ENCODE peak calls at places on chromosomes 12 and 14, in nine cellular contexts. R, P, D, U, O, Q, H, G and C are unnamed samples.

GRCh38 chr14:53947452-53948180 is 9.0 kb downstream of the BMP4 start:
- DNase-seq in H (no peak), P (no peak), U (no peak), R (no peak), D (peak; percentile 77), Q (no peak), O (no peak), G (no peak), C (no peak)

GRCh38 chr14:104359301-104359968 is 220.1 kb upstream of the C14orf180 start:
- DNase-seq in O (no peak), H (no peak), D (no peak), U (peak; percentile 3), G (no peak), Q (no peak), P (no peak), R (no peak), C (no peak)

GRCh38 chr12:10721654-10722501 is 1.2 kb downstream of the YBX3 start:
- DNase-seq in D (peak; percentile 100), R (peak; percentile 97), O (peak; percentile 95), P (peak; percentile 99), Q (peak; percentile 32), G (peak; percentile 66), H (peak; percentile 87), U (peak; percentile 92), C (peak; percentile 99)

GRCh38 chr14:49541049-49541448 is 45.1 kb downstream of the RPS29 start:
- DNase-seq in Q (no peak), R (no peak), G (no peak), U (no peak), D (no peak), P (no peak), O (no peak), H (no peak), C (no peak)

GRCh38 chr12:100043657-100044056 is 58.9 kb upstream of the ANKS1B start:
- DNase-seq in R (no peak), D (no peak), G (no peak), Q (no peak), H (no peak), O (no peak), P (no peak), U (no peak), C (no peak)

GRCh38 chr14:104403421-104404220 is 175.9 kb upstream of the C14orf180 start:
- DNase-seq in R (no peak), D (no peak), U (no peak), G (no peak), P (no peak), O (no peak), Q (no peak), H (no peak), C (peak; percentile 52)

GRCh38 chr14:104227806-104228205 is 89.4 kb downstream of the KIF26A start:
- DNase-seq in H (no peak), O (no peak), G (no peak), U (no peak), R (no peak), D (no peak), P (no peak), Q (no peak), C (no peak)

GRCh38 chr14:104082807-104083206 is 2.7 kb upstream of the ASPG start:
- DNase-seq in R (peak; percentile 23), O (no peak), U (no peak), Q (no peak), P (no peak), G (no peak), H (no peak), D (no peak), C (peak; percentile 74)

GRCh38 chr14:101226603-101227425 is 323.3 kb upstream of the RTL1 start:
- DNase-seq in D (no peak), R (no peak), Q (no peak), P (no peak), H (no peak), U (no peak), O (no peak), G (no peak), C (peak; percentile 79)

GRCh38 chr12:5166976-5167375 is 123.3 kb downstream of the KCNA5 start:
- DNase-seq in D (peak; percentile 4), U (no peak), P (peak; percentile 91), G (no peak), R (no peak), H (no peak), O (no peak), Q (no peak), C (no peak)

GRCh38 chr12:42097971-42098370 is 46.7 kb downstream of the GXYLT1 start:
- DNase-seq in P (no peak), Q (no peak), G (peak; percentile 24), H (no peak), D (peak; percentile 77), R (no peak), O (no peak), U (no peak), C (no peak)

GRCh38 chr14:102020058-102020971 is 55.9 kb downstream of the DYNC1H1 start:
- DNase-seq in R (no peak), Q (no peak), O (no peak), U (no peak), D (no peak), P (peak; percentile 72), G (no peak), H (no peak), C (no peak)

GRCh38 chr12:58803893-58804292 is 116.4 kb downstream of the LRIG3 start:
- DNase-seq in G (no peak), U (no peak), R (peak; percentile 37), H (no peak), D (no peak), O (peak; percentile 7), P (peak; percentile 83), Q (no peak), C (no peak)

GRCh38 chr12:76878899-76879709 is at the start of gene CSRP2:
- DNase-seq in R (peak; percentile 90), O (peak; percentile 91), Q (peak; percentile 90), U (peak; percentile 83), D (peak; percentile 86), P (peak; percentile 75), G (peak; percentile 75), H (peak; percentile 96), C (no peak)

GRCh38 chr14:86129426-86129825 is 599.5 kb downstream of the FLRT2 start:
- DNase-seq in G (no peak), Q (no peak), R (no peak), U (no peak), O (no peak), D (no peak), P (no peak), H (no peak), C (no peak)

GRCh38 chr12:44317651-44318126 is 481.8 kb downstream of the TMEM117 start:
- DNase-seq in G (peak; percentile 25), H (no peak), P (peak; percentile 41), O (peak; percentile 58), U (no peak), D (peak; percentile 7), Q (no peak), R (no peak), C (no peak)

GRCh38 chr12:78037707-78038106 is 207.0 kb downstream of the NAV3 start:
- DNase-seq in D (no peak), R (no peak), P (no peak), H (no peak), G (no peak), O (no peak), U (no peak), Q (no peak), C (no peak)
- TF ChIP-seq CTCF in D (no peak), R (no peak), P (no peak), H (no peak), G (peak; percentile 29), O (no peak), U (no peak), Q (no peak), C (no peak)

DNA sequence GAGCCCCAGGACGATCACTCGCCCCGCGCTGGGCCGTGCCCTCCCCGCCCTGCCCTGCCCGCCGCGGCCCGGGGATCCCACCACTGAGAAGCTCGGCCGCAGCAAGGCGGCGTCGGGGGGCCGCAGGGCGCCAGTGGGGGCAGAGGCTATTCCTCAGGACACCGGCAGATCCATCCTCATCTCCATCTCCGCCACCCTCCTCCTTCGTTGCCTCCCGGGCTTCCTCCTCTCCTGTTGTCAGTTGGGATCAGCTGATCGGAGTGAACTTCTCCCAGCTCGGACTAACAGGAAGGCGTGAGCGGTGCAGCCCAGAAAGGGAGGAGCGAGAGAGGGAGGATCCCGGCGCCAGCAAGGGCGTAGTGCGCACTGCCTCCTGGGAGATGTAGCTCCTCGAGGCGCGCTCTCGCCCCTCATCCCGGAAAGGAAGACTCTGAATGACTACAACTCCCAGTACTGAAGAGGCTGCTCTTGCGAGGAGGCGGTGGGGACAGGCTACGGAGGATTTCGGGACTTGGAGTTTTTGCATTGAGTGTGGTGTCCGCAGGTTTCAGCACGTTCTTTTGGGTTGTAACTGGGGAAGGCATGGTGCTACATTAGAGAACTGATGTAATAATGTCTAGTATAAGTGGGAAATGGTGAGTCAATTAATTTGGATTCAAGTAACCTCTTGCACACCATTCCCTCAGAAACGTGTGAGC is at the start of gene ZFYVE1:
- DNase-seq in Q (peak; percentile 86), P (peak; percentile 98), U (peak; percentile 95), R (peak; percentile 95), G (peak; percentile 95), D (peak; percentile 99), O (peak; percentile 98), H (peak; percentile 88), C (peak; percentile 98)
- TF ChIP-seq CTCF in Q (no peak), P (no peak), U (no peak), R (no peak), G (no peak), D (no peak), O (no peak), H (no peak), C (no peak)

DNA sequence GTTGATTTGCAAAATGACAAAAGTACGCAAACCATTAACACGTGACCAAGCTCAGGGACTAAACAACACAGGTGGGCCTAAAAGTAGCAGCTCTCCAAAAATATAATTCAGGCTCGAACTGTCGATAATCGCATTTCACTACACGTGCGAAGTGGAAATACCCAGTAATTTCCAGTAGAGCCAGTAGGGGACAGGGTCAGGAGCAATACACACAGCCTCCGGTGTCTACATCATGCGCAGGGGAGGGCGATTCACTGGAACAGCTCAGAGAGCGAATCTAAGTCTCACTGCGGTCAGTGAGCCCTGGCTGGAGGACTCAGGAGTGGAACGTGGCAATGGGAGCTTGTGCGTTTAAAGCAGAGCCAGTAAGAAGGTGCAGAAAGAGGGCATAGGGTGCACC is 40.4 kb downstream of the SETD3 start:
- DNase-seq in D (no peak), O (peak; percentile 7), G (no peak), Q (no peak), U (no peak), H (no peak), R (no peak), P (no peak), C (no peak)
- TF ChIP-seq CTCF in D (no peak), O (no peak), G (no peak), Q (no peak), U (no peak), H (no peak), R (no peak), P (no peak), C (no peak)

DNA sequence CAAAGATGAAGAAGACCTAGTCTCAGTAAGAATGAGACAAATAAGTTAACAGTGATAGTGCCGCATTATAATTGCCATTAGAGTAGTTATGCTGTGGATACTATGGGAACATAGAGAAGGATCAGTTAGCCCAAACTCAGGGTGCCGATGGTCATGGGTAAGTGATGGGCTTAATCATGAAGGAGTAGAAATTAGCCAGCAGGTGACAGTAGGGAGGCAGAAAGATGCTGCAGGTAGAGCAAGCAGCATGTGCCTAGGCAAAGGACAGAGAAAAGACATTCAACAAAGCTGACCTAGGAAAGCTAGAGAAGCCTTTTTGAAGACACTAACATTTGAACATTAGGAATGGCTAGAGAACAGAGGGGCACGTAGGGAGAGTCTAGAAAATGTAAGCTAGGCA is 30.6 kb upstream of the PTPRQ start:
- DNase-seq in R (no peak), D (no peak), H (no peak), Q (no peak), O (peak; percentile 29), P (no peak), U (no peak), G (no peak), C (no peak)
- TF ChIP-seq CTCF in R (no peak), D (no peak), H (no peak), Q (no peak), O (peak; percentile 27), P (no peak), U (no peak), G (no peak), C (no peak)